ENCODE peak calls at places on chromosomes 5 and 9, in four cellular contexts. K is GM12891, V is HL-60, Z is GM12878. C is an unnamed sample.

GRCh38 chr9:127197861-127198430 is 66.6 kb upstream of the GARNL3 start:
- DNase-seq in Z (no peak), V (no peak), K (no peak), C (no peak)

GRCh38 chr5:157222506-157223230 is 42.0 kb downstream of the ITK start:
- DNase-seq in V (no peak), Z (no peak), K (no peak), C (no peak)

GRCh38 chr5:62791059-62791458 is 212.4 kb downstream of the LRRC70 start:
- DNase-seq in K (no peak), V (no peak), Z (no peak), C (no peak)

GRCh38 chr5:169650701-169651331 is 13.7 kb downstream of the DOCK2 start:
- DNase-seq in Z (peak), V (no peak), K (no peak), C (peak)

GRCh38 chr9:5582835-5583195 is 46.1 kb upstream of the RIC1 start:
- DNase-seq in V (no peak), Z (peak), K (no peak), C (no peak)

GRCh38 chr5:66145737-66146136 is 1.6 kb downstream of the SREK1 start:
- DNase-seq in K (no peak), Z (no peak), V (no peak), C (no peak)

GRCh38 chr5:159324097-159324760 is 6.1 kb downstream of the IL12B start:
- DNase-seq in K (no peak), V (no peak), Z (no peak), C (no peak)

GRCh38 chr5:139276426-139276825 is 17.1 kb upstream of the MATR3 start:
- DNase-seq in V (no peak), Z (no peak), K (no peak), C (no peak)

GRCh38 chr5:114305402-114306207 is 56.3 kb upstream of the KCNN2 start:
- DNase-seq in Z (no peak), K (no peak), V (no peak), C (no peak)

GRCh38 chr9:122498883-122499288 is 11.7 kb upstream of the OR1J2 start:
- DNase-seq in Z (no peak), V (peak), K (peak), C (peak)

GRCh38 chr9:5764130-5764868 is 68.6 kb downstream of the ERMP1 start:
- DNase-seq in K (peak), V (no peak), Z (peak), C (no peak)

GRCh38 chr5:154743812-154744211 is 11.4 kb upstream of the LARP1 start:
- DNase-seq in V (no peak), Z (no peak), K (no peak), C (no peak)

GRCh38 chr5:154367101-154367500 is 78.7 kb upstream of the SAP30L start:
- DNase-seq in V (no peak), K (peak), Z (no peak), C (no peak)

GRCh38 chr5:102595332-102595731 is 96.5 kb upstream of the SLCO6A1 start:
- DNase-seq in K (no peak), Z (no peak), V (no peak), C (no peak)

GRCh38 chr5:160467555-160468418 is 46.1 kb downstream of the PTTG1 start:
- DNase-seq in K (peak), Z (peak), V (peak), C (no peak)

GRCh38 chr9:78932849-78933627 is 636.1 kb downstream of the PSAT1 start:
- DNase-seq in V (no peak), Z (no peak), K (no peak), C (no peak)

GRCh38 chr5:73822989-73823339 is 197.0 kb downstream of the ARHGEF28 start:
- DNase-seq in Z (no peak), K (no peak), V (no peak), C (no peak)

GRCh38 chr5:171429543-171429910 is 10.1 kb downstream of the FGF18 start:
- DNase-seq in K (no peak), Z (no peak), V (no peak), C (no peak)

GRCh38 chr5:54186912-54187445 is 123.4 kb downstream of the ARL15 start:
- DNase-seq in V (no peak), K (no peak), Z (no peak), C (no peak)

GRCh38 chr9:127051881-127052595 is 70.4 kb downstream of the ANGPTL2 start:
- DNase-seq in V (no peak), K (no peak), Z (no peak), C (no peak)

GRCh38 chr9:22649384-22649783 is 202.8 kb downstream of the DMRTA1 start:
- DNase-seq in K (no peak), Z (no peak), V (no peak), C (no peak)

GRCh38 chr5:113693621-113694130 is 180.2 kb downstream of the YTHDC2 start:
- DNase-seq in Z (no peak), K (no peak), V (no peak), C (no peak)

GRCh38 chr5:135304352-135305221 is 94.4 kb downstream of the MACROH2A1 start:
- DNase-seq in V (no peak), Z (no peak), K (no peak), C (peak)

GRCh38 chr9:117081641-117082317 is 333.1 kb downstream of the ASTN2 start:
- DNase-seq in K (no peak), V (no peak), Z (no peak), C (no peak)

GRCh38 chr5:177332896-177333260 is 18.6 kb downstream of the LMAN2 start:
- DNase-seq in Z (no peak), K (no peak), V (no peak), C (no peak)

GRCh38 chr5:141716009-141716408 is 34.0 kb upstream of the ARAP3 start:
- DNase-seq in V (no peak), K (no peak), Z (no peak), C (no peak)

GRCh38 chr5:67942451-67942830 is 273.1 kb upstream of the PIK3R1 start:
- DNase-seq in V (no peak), K (no peak), Z (no peak), C (no peak)

GRCh38 chr5:88967633-88968585 is 84.9 kb upstream of the MEF2C start:
- DNase-seq in K (no peak), Z (no peak), V (no peak), C (no peak)

GRCh38 chr5:88964831-88965230 is 81.8 kb upstream of the MEF2C start:
- DNase-seq in Z (no peak), V (no peak), K (no peak), C (no peak)
- TF ChIP-seq SPI1 in Z (no peak), V (no peak), K (no peak), C (no peak)

GRCh38 chr5:88785396-88786216 is 97.4 kb downstream of the MEF2C start:
- DNase-seq in V (no peak), Z (peak), K (no peak), C (no peak)
- TF ChIP-seq SPI1 in V (no peak), Z (no peak), K (no peak), C (no peak)

DNA sequence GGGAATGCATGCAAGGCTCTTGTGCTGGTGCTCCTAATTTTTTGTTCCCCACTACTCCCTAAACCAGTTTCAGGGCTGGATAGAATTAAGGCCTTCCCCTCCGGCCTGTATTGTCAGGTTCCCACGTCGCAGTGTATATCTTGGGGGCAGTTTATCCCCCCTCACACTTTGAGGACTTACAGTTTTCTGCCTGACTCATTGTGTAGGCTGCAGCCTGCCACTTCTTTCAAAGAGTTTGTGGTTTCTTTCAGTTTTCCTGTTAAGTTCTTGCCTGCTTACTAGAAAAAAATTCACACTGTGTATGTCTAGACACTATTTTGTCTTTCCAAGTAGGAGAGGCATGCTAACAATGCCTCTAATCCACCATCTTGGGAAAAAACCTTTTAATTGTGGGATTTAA is 28.4 kb upstream of the BTNL3 start:
- DNase-seq in Z (no peak), K (no peak), V (no peak), C (no peak)
- TF ChIP-seq SPI1 in Z (no peak), K (no peak), V (no peak), C (no peak)

GRCh38 chr9:128892223-128892892 is 10.4 kb downstream of the LRRC8A start:
- DNase-seq in V (no peak), Z (no peak), K (no peak), C (peak)
- TF ChIP-seq SPI1 in V (no peak), Z (no peak), K (no peak), C (no peak)

DNA sequence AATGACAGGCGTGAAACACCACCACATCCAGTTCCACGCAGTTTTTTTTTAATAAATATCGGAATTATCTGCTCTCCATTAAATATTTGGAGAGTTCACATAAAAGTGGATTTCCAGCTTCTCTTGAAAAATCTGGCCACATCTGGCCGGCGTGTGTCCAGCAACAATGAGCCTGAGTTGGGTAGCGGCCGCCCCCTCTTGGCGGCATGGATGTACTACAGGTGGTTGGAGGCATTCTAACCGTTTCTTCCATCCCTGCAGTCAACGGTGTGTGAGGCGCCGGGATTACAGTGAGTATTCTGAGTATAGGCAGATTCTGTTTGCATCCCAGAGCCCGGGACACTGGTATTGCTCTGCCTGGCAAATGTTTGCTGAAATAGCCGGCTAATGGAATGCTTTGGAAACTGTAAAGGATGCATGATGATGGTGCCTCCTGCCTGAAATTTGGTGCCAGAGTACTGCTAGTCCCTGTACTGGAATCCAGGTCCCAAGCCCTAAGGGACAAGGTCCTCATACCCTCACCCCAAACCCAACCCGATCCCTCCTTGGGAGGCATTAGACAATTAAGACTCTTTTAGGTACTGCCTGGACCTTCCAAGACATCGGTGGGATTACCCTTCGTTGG is 13.6 kb upstream of the GM2A start:
- DNase-seq in V (peak), Z (no peak), K (no peak), C (peak)
- TF ChIP-seq SPI1 in V (no peak), Z (no peak), K (no peak), C (no peak)

DNA sequence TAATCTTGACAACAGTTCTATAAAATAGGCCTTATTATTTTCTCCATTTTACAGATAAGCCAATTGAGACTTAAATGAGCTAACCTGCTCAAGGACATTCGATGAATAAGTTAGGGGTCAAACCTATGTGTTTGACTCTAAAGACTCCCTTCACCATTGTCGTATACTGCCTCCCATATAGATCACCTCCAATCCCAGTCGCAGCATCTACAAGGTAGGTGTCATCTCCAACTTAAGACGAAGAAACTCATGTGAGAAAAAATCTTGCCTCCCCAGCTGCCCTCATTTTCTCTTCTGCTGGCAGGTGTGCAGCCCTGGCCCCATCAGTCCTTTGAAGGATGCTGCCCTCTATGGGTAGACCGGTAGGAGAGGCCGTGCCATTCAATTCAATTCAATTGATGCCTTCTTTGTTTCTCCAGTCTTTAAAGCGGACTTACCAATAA is 75.2 kb upstream of the SMARCA2 start:
- DNase-seq in Z (peak), K (peak), V (peak), C (no peak)
- TF ChIP-seq SPI1 in Z (no peak), K (no peak), V (no peak), C (no peak)

GRCh38 chr9:113502427-113503008 is 39.0 kb downstream of the RGS3 start:
- DNase-seq in Z (no peak), K (no peak), V (no peak), C (no peak)
- TF ChIP-seq SPI1 in Z (no peak), K (no peak), V (no peak), C (no peak)

DNA sequence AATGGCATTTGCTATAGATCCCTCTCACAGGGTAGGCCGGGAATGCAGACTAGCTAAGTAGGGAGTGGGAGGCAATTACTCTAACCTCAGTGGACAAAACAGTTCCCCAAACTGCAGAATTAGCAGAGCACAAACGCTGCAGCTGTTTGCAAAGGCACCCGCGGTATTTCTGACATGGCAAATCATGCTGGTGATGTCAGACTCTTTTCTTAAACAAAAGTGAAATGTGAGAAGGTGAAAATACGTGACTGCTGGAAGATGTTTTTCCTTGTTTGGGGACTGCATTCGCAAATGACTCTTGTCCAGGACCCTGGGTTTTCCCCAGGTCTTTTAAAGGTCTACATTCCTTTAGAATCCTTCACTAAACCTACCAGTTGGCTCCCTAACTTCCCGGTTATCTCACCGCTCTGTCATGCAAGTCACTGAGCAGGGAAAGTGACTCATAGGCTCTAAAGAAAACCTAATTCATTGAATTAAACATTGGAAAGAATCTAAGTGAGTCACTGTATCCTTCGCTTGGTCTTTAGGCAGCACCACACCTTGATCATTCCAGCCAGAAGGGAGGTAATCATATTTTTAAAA is 91.5 kb upstream of the DNAH5 start:
- DNase-seq in K (no peak), Z (no peak), V (peak), C (no peak)
- TF ChIP-seq SPI1 in K (no peak), Z (peak), V (peak), C (no peak)

GRCh38 chr9:32423371-32423770 is 38.9 kb downstream of the ACO1 start:
- DNase-seq in K (no peak), V (no peak), Z (no peak), C (no peak)

GRCh38 chr9:32414856-32415255 is 30.4 kb downstream of the ACO1 start:
- DNase-seq in K (no peak), Z (no peak), V (no peak), C (no peak)

GRCh38 chr9:32424616-32425015 is 40.2 kb downstream of the ACO1 start:
- DNase-seq in V (no peak), K (no peak), Z (no peak), C (no peak)

GRCh38 chr9:32422237-32422806 is 37.9 kb downstream of the ACO1 start:
- DNase-seq in Z (no peak), K (no peak), V (no peak), C (no peak)

GRCh38 chr9:32419921-32420320 is 35.5 kb downstream of the ACO1 start:
- DNase-seq in K (no peak), V (no peak), Z (no peak), C (no peak)
- TF ChIP-seq SPI1 in K (no peak), V (no peak), Z (no peak), C (no peak)

GRCh38 chr9:95023217-95024003 is 294.1 kb downstream of the FANCC start:
- DNase-seq in K (no peak), Z (no peak), V (no peak), C (no peak)

GRCh38 chr9:95024097-95024671 is 293.3 kb downstream of the FANCC start:
- DNase-seq in Z (no peak), V (no peak), K (no peak), C (no peak)

GRCh38 chr9:95027914-95028854 is 289.3 kb downstream of the FANCC start:
- DNase-seq in V (no peak), Z (no peak), K (no peak), C (no peak)

GRCh38 chr9:95028855-95029219 is 288.7 kb downstream of the FANCC start:
- DNase-seq in Z (no peak), K (no peak), V (no peak), C (no peak)

GRCh38 chr9:95025213-95026170 is 292.0 kb downstream of the FANCC start:
- DNase-seq in V (no peak), K (no peak), Z (no peak), C (peak)
- TF ChIP-seq SPI1 in V (no peak), K (no peak), Z (no peak), C (no peak)